ENCODE peak calls at places on chromosomes 1 and 21, in seven cellular contexts. K is activated CD4-positive, alpha-beta T cell treated with anti-CD3 and anti-CD28 coated beads for 36 hours; Y is NCI-H69; G is mucosa of gallbladder; P is IMR-90; L is central memory CD4-positive, alpha-beta T cell; V is CD8-positive, alpha-beta memory T cell. A is an unnamed sample.

GRCh38 chr1:84844094-84844493 is 48.9 kb downstream of the LPAR3 start:
- DNase-seq in L (no peak), Y (no peak), G (no peak), P (no peak), K (no peak), V (no peak), A (no peak)

GRCh38 chr1:15799004-15799867 is 8.2 kb downstream of the UQCRHL start:
- DNase-seq in L (no peak), V (no peak), P (peak; percentile 96), G (peak; percentile 61), K (peak; percentile 51), Y (no peak), A (no peak)

GRCh38 chr1:205071028-205071409 is 13.2 kb downstream of the TMEM81 start:
- DNase-seq in L (no peak), P (no peak), V (no peak), Y (no peak), K (no peak), G (no peak), A (no peak)

GRCh38 chr21:25568230-25568629 is 39.1 kb downstream of the MRPL39 start:
- DNase-seq in K (peak; percentile 55), G (no peak), Y (no peak), L (no peak), P (peak; percentile 78), V (peak; percentile 13), A (no peak)

GRCh38 chr1:1997561-1997960 is 6.0 kb downstream of the CFAP74 start:
- DNase-seq in P (no peak), K (no peak), G (no peak), L (no peak), Y (no peak), V (no peak), A (no peak)

GRCh38 chr1:90262791-90263190 is 267.9 kb downstream of the ZNF326 start:
- DNase-seq in Y (no peak), K (no peak), L (no peak), P (no peak), G (no peak), V (no peak), A (no peak)

GRCh38 chr1:212237651-212238050 is 47.6 kb upstream of the PPP2R5A start:
- DNase-seq in L (no peak), K (peak; percentile 31), V (no peak), Y (no peak), G (peak; percentile 48), P (no peak), A (no peak)

GRCh38 chr1:93668121-93668520 is 13.5 kb downstream of the BCAR3 start:
- DNase-seq in K (no peak), P (no peak), Y (no peak), L (no peak), G (no peak), V (no peak), A (no peak)

GRCh38 chr1:15696956-15697521 is 12.9 kb downstream of the PLEKHM2 start:
- DNase-seq in V (peak; percentile 22), L (peak; percentile 30), G (no peak), K (peak; percentile 68), P (no peak), Y (no peak), A (peak; percentile 21)

GRCh38 chr21:37987668-37988067 is 71.4 kb upstream of the KCNJ6 start:
- DNase-seq in Y (peak; percentile 66), L (no peak), K (no peak), G (no peak), P (no peak), V (no peak), A (no peak)

GRCh38 chr1:30704765-30705509 is 18.4 kb downstream of the MATN1 start:
- DNase-seq in P (no peak), L (no peak), V (no peak), K (no peak), G (no peak), Y (no peak), A (no peak)

GRCh38 chr1:41361495-41362356 is 492 bp downstream of the FOXO6 start:
- DNase-seq in K (peak; percentile 52), L (no peak), Y (peak; percentile 61), G (no peak), V (no peak), P (no peak), A (peak; percentile 30)

GRCh38 chr1:202848191-202848542 is 37.4 kb downstream of the PCAT6 start:
- DNase-seq in Y (no peak), P (peak; percentile 8), K (no peak), G (no peak), L (no peak), V (no peak), A (no peak)